ENCODE peak calls at places on chromosomes 11 and 22, in six cellular contexts. One of them, this sample, is unnamed.

GRCh38 chr22:23151827-23152226 is 6.5 kb downstream of the RAB36 start:
- DNase-seq in astrocyte: no peak
- DNase-seq in fibroblast of lung: no peak
- DNase-seq in esophagus squamous epithelium: no peak
- DNase-seq in left ventricle myocardium inferior: no peak
- DNase-seq in body of pancreas: no peak
- DNase-seq in this sample: no peak

GRCh38 chr11:95792200-95792599 is 1.9 kb downstream of the CEP57 start:
- DNase-seq in esophagus squamous epithelium: no peak
- DNase-seq in body of pancreas: no peak
- DNase-seq in astrocyte: no peak
- DNase-seq in left ventricle myocardium inferior: no peak
- DNase-seq in fibroblast of lung: no peak
- DNase-seq in this sample: no peak

GRCh38 chr22:37316875-37317371 is 34.6 kb downstream of the CYTH4 start:
- DNase-seq in body of pancreas: peak; percentile 87
- DNase-seq in fibroblast of lung: peak; percentile 80
- DNase-seq in left ventricle myocardium inferior: peak; percentile 69
- DNase-seq in esophagus squamous epithelium: no peak
- DNase-seq in astrocyte: peak; percentile 65
- DNase-seq in this sample: peak; percentile 92

GRCh38 chr22:41369089-41369745 is 12.5 kb upstream of the TEF start:
- DNase-seq in left ventricle myocardium inferior: no peak
- DNase-seq in fibroblast of lung: no peak
- DNase-seq in esophagus squamous epithelium: no peak
- DNase-seq in astrocyte: no peak
- DNase-seq in body of pancreas: peak; percentile 39
- DNase-seq in this sample: no peak

GRCh38 chr11:13338437-13339069 is 61.0 kb downstream of the BMAL1 start:
- DNase-seq in left ventricle myocardium inferior: no peak
- DNase-seq in astrocyte: peak; percentile 54
- DNase-seq in body of pancreas: no peak
- DNase-seq in esophagus squamous epithelium: no peak
- DNase-seq in fibroblast of lung: no peak
- DNase-seq in this sample: no peak

GRCh38 chr22:19174106-19175025 is 4.2 kb downstream of the SLC25A1 start:
- DNase-seq in left ventricle myocardium inferior: no peak
- DNase-seq in esophagus squamous epithelium: no peak
- DNase-seq in body of pancreas: peak; percentile 60
- DNase-seq in fibroblast of lung: peak; percentile 69
- DNase-seq in astrocyte: peak; percentile 54
- DNase-seq in this sample: no peak

GRCh38 chr11:93513763-93514162 is 29.4 kb downstream of the SMCO4 start:
- DNase-seq in fibroblast of lung: no peak
- DNase-seq in astrocyte: no peak
- DNase-seq in left ventricle myocardium inferior: no peak
- DNase-seq in esophagus squamous epithelium: no peak
- DNase-seq in body of pancreas: no peak
- DNase-seq in this sample: no peak

GRCh38 chr11:121572581-121573059 is 119.9 kb upstream of the SORL1-AS1 start:
- DNase-seq in left ventricle myocardium inferior: no peak
- DNase-seq in fibroblast of lung: peak; percentile 12
- DNase-seq in body of pancreas: no peak
- DNase-seq in astrocyte: no peak
- DNase-seq in esophagus squamous epithelium: no peak
- DNase-seq in this sample: no peak

GRCh38 chr11:897226-898159 is 13.1 kb downstream of the CHID1 start:
- DNase-seq in astrocyte: no peak
- DNase-seq in esophagus squamous epithelium: no peak
- DNase-seq in fibroblast of lung: no peak
- DNase-seq in body of pancreas: no peak
- DNase-seq in left ventricle myocardium inferior: no peak
- DNase-seq in this sample: no peak

GRCh38 chr11:13405220-13405619 is 57.8 kb downstream of the BTBD10 start:
- DNase-seq in fibroblast of lung: no peak
- DNase-seq in left ventricle myocardium inferior: no peak
- DNase-seq in esophagus squamous epithelium: no peak
- DNase-seq in body of pancreas: no peak
- DNase-seq in astrocyte: no peak
- DNase-seq in this sample: no peak

GRCh38 chr11:85845052-85845631 is 10.0 kb upstream of the CCDC83 start:
- DNase-seq in astrocyte: no peak
- DNase-seq in esophagus squamous epithelium: no peak
- DNase-seq in left ventricle myocardium inferior: no peak
- DNase-seq in body of pancreas: no peak
- DNase-seq in fibroblast of lung: peak; percentile 50
- DNase-seq in this sample: no peak

GRCh38 chr11:20353829-20354434 is 9.6 kb upstream of the HTATIP2 start:
- DNase-seq in fibroblast of lung: peak; percentile 24
- DNase-seq in astrocyte: no peak
- DNase-seq in body of pancreas: peak; percentile 28
- DNase-seq in esophagus squamous epithelium: no peak
- DNase-seq in left ventricle myocardium inferior: no peak
- DNase-seq in this sample: peak; percentile 64

GRCh38 chr11:114340311-114341131 is 44.3 kb downstream of the NNMT start:
- DNase-seq in astrocyte: peak; percentile 64
- DNase-seq in body of pancreas: peak; percentile 61
- DNase-seq in fibroblast of lung: peak; percentile 74
- DNase-seq in esophagus squamous epithelium: no peak
- DNase-seq in left ventricle myocardium inferior: peak; percentile 20
- DNase-seq in this sample: peak; percentile 75

GRCh38 chr11:47616726-47617416 is 22.7 kb upstream of the C1QTNF4 start:
- DNase-seq in esophagus squamous epithelium: no peak
- DNase-seq in left ventricle myocardium inferior: no peak
- DNase-seq in astrocyte: peak; percentile 52
- DNase-seq in fibroblast of lung: peak; percentile 65
- DNase-seq in body of pancreas: peak; percentile 27
- DNase-seq in this sample: peak; percentile 89

GRCh38 chr11:130649749-130650275 is 201.4 kb downstream of the ADAMTS15 start:
- DNase-seq in body of pancreas: no peak
- DNase-seq in left ventricle myocardium inferior: no peak
- DNase-seq in astrocyte: no peak
- DNase-seq in esophagus squamous epithelium: no peak
- DNase-seq in fibroblast of lung: no peak
- DNase-seq in this sample: no peak

GRCh38 chr11:20002312-20003216 is 157.7 kb downstream of the DBX1 start:
- DNase-seq in left ventricle myocardium inferior: no peak
- DNase-seq in body of pancreas: peak; percentile 36
- DNase-seq in fibroblast of lung: no peak
- DNase-seq in esophagus squamous epithelium: no peak
- DNase-seq in astrocyte: no peak
- DNase-seq in this sample: no peak

GRCh38 chr22:24153959-24154358 is 27.3 kb upstream of the SUSD2 start:
- DNase-seq in astrocyte: no peak
- DNase-seq in fibroblast of lung: no peak
- DNase-seq in left ventricle myocardium inferior: no peak
- DNase-seq in esophagus squamous epithelium: no peak
- DNase-seq in body of pancreas: no peak
- DNase-seq in this sample: no peak

GRCh38 chr22:24154826-24155225 is 26.5 kb upstream of the SUSD2 start:
- DNase-seq in astrocyte: no peak
- DNase-seq in left ventricle myocardium inferior: no peak
- DNase-seq in esophagus squamous epithelium: no peak
- DNase-seq in fibroblast of lung: no peak
- DNase-seq in body of pancreas: no peak
- DNase-seq in this sample: no peak

GRCh38 chr22:24156915-24157782 is 24.1 kb upstream of the SUSD2 start:
- DNase-seq in fibroblast of lung: peak; percentile 64
- DNase-seq in esophagus squamous epithelium: peak; percentile 71
- DNase-seq in body of pancreas: peak; percentile 87
- DNase-seq in astrocyte: peak; percentile 44
- DNase-seq in left ventricle myocardium inferior: peak; percentile 86
- DNase-seq in this sample: peak; percentile 77

GRCh38 chr22:24156146-24156914 is 25.0 kb upstream of the SUSD2 start:
- DNase-seq in esophagus squamous epithelium: no peak
- DNase-seq in astrocyte: peak; percentile 33
- DNase-seq in fibroblast of lung: peak; percentile 58
- DNase-seq in body of pancreas: no peak
- DNase-seq in left ventricle myocardium inferior: peak; percentile 39
- DNase-seq in this sample: peak; percentile 53

DNA sequence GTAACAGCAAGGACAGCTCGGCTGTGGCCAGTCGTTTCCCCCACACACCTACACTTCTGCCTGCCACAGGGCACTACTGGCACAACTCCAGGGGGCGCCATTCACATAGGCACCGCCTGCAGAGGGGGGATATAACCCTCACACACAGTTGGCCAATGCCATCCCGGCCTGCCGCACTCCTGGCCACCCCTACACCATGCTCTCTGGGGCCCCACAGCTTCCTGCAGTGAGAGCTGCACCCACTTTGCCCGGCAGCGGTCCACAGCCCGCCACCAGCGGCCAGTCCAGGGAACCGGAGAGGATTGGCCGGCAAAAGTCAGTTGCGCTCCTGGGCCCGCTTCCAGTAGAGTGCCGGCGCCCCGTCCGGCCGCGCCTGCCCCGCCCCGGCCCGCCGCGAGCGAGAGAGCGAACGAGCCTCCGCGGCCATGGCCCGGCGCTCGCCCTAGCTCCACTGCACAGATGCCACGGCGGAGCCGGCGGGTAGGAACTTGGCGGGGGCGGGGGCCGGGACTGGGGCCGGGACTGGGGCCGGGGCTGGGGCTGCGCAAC is 25.6 kb upstream of the SUSD2 start:
- DNase-seq in body of pancreas: peak; percentile 84
- DNase-seq in astrocyte: peak; percentile 52
- DNase-seq in fibroblast of lung: peak; percentile 72
- DNase-seq in left ventricle myocardium inferior: peak; percentile 87
- DNase-seq in esophagus squamous epithelium: no peak
- DNase-seq in this sample: peak; percentile 85
- TF ChIP-seq CTCF in body of pancreas: peak; percentile 49
- TF ChIP-seq CTCF in astrocyte: peak; percentile 31
- TF ChIP-seq CTCF in fibroblast of lung: peak; percentile 38
- TF ChIP-seq CTCF in left ventricle myocardium inferior: peak; percentile 63
- TF ChIP-seq CTCF in esophagus squamous epithelium: no peak
- TF ChIP-seq CTCF in this sample: peak; percentile 54

DNA sequence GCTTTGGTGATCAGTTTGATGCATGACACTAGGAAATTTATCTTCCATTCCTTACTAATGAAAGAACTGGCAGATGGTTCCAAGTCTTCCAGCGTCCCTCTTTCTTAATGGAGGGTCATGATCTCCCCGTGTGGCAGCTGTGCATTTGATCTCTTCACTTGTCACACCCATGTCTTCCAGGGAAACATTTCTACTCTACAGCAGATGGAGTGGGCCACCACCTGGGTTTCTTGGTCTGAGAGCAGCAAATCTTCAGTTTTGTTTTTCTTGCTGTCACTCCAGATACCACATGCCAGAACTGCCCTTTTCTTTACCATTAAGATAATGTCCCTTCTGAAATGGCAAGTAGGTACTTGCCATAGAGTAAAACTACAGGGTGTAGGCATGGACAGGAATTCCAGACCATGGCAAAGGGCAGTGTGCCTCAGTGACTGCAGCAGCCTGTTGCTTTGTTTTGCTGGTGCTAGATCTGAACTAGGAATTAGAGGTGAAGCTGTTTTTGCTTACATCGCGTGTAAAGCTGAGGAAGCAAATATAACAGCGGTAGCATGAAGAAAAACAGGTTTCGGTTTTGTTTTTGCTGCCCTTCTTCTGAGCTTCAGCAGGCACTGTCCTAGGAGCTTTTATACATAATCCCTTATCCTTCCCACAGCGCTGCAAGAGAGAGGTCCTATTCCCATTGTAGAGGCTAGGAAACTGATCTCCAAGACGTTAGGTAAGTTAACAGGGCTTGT is 20.7 kb upstream of the C11orf96 start:
- DNase-seq in astrocyte: no peak
- DNase-seq in left ventricle myocardium inferior: no peak
- DNase-seq in body of pancreas: no peak
- DNase-seq in esophagus squamous epithelium: no peak
- DNase-seq in fibroblast of lung: no peak
- DNase-seq in this sample: no peak
- H3K27ac ChIP-seq in astrocyte: peak overlapping the region; percentile 86
- H3K27ac ChIP-seq in left ventricle myocardium inferior: peak overlapping the region; percentile 84
- H3K27ac ChIP-seq in body of pancreas: no peak overlapping the region
- H3K27ac ChIP-seq in esophagus squamous epithelium: peak overlapping the region; percentile 87
- H3K27ac ChIP-seq in fibroblast of lung: peak overlapping the region; percentile 73
- H3K27ac ChIP-seq in this sample: no peak overlapping the region

DNA sequence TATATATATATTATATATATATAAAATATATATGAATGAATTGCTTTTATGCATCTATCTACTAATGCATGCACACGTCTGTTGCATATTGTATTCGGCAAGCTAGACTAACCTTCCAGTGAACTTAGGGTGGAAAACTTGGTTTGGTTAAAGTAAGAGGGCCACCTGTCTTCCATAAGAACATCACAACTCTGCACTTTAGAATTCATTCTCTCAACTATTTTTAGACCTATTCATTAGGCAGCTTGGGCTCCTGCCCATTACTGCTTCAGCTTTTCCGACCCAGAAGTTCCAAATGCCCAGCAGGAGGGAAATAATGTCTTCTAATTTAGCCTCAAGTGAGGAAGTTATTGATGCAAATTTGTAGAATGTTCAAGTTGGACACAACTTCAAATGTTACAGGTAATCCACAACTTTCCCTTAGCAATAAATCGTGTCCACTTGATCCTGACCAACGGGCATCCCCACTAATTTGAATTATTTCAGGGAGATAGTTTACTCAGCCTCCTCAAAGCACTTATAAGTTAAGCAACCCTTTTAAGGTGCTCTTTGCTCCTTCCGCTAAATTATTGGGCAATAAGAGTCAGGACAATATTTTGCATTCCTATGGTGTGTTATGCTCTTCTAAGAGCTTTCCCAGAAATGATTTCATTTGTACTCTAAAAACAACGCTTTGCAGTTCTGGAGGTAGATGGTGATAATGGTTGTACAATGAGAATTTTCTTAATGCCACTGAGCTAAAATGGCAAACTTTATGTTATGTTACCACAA is 132.3 kb downstream of the OPCML start:
- DNase-seq in astrocyte: no peak
- DNase-seq in body of pancreas: no peak
- DNase-seq in left ventricle myocardium inferior: no peak
- DNase-seq in fibroblast of lung: no peak
- DNase-seq in esophagus squamous epithelium: no peak
- DNase-seq in this sample: no peak
- H3K4me3 ChIP-seq in astrocyte: no peak overlapping the region
- H3K4me3 ChIP-seq in body of pancreas: no peak overlapping the region
- H3K4me3 ChIP-seq in left ventricle myocardium inferior: no peak overlapping the region
- H3K4me3 ChIP-seq in fibroblast of lung: no peak overlapping the region
- H3K4me3 ChIP-seq in esophagus squamous epithelium: no peak overlapping the region
- H3K4me3 ChIP-seq in this sample: no peak overlapping the region

DNA sequence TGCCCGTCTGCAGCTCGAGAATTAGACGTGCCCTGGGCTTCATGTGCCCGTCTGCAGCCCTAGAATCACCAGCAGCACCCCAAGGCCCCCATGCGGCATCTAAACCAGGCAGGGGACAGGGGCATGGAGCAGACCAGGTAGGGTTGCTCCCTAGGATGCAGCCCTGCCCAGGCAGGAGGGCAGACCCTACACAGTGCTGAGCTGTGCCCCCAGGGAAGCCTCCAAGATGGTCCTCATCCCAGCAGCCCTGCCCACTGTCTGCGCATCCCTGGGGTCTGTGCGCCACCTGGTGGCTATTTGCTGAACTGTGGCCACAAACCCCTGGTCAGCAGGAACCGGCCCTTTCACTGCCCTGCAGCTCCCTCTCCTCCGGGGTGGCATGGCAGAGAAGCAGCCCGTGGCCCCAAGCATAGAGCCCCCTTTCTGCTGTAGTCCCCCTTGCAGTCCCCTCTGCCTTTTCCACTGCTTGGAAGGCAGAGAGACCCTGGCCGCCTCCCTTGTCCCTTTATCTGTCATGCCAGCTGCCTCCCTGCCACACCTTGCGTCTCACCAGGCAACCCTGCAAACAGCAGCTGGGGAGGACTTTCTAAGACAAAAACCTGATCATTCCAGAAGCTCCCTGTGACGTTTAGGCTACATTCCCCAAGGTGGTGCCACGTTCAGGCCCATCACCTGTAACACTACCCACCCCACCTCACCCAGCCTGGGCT is 86.6 kb downstream of the KCNQ1 start:
- DNase-seq in body of pancreas: peak; percentile 74
- DNase-seq in left ventricle myocardium inferior: peak; percentile 81
- DNase-seq in fibroblast of lung: peak; percentile 15
- DNase-seq in astrocyte: no peak
- DNase-seq in esophagus squamous epithelium: no peak
- DNase-seq in this sample: peak; percentile 67
- TF ChIP-seq CTCF in body of pancreas: peak; percentile 93
- TF ChIP-seq CTCF in left ventricle myocardium inferior: peak; percentile 94
- TF ChIP-seq CTCF in fibroblast of lung: peak; percentile 89
- TF ChIP-seq CTCF in astrocyte: peak; percentile 73
- TF ChIP-seq CTCF in esophagus squamous epithelium: peak; percentile 98
- TF ChIP-seq CTCF in this sample: peak; percentile 91

This sample was measured in cardiac muscle cell.